ENCODE peak calls at places on chromosome 5, in six cellular contexts. I is adrenal gland; P is stimulated activated CD4-positive, alpha-beta T cell treated with anti-CD3 and anti-CD28 coated beads, Interleukin-12 subunit alpha, Interleukin-12 subunit beta, amount 100 ng/mL, for 48 hours; C is GM13976; K is cardiac fibroblast; Y is GM03348. S is an unnamed sample.

GRCh38 chr5:107635276-107635675 is 35.5 kb downstream of the EFNA5 start:
- DNase-seq in K (no peak), I (no peak), P (no peak), Y (no peak), C (no peak), S (no peak)

GRCh38 chr5:5348135-5348534 is 74.3 kb upstream of the ICE1 start:
- DNase-seq in Y (no peak), P (no peak), I (no peak), K (no peak), C (no peak), S (no peak)

GRCh38 chr5:125232779-125233230 is 486.4 kb upstream of the ZNF608 start:
- DNase-seq in C (no peak), I (peak; percentile 42), Y (peak; percentile 36), K (peak; percentile 90), P (no peak), S (no peak)

GRCh38 chr5:158560170-158560569 is 539.5 kb downstream of the EBF1 start:
- DNase-seq in K (no peak), C (peak; percentile 54), Y (no peak), P (no peak), I (no peak), S (no peak)

GRCh38 chr5:134902071-134902801 is 2.7 kb upstream of the PCBD2 start:
- DNase-seq in K (no peak), I (no peak), C (peak; percentile 74), Y (no peak), P (no peak), S (no peak)

GRCh38 chr5:134568761-134569725 is 43.6 kb downstream of the JADE2 start:
- DNase-seq in I (peak; percentile 99), K (peak; percentile 88), Y (no peak), P (no peak), C (no peak), S (no peak)

GRCh38 chr5:141182248-141182647 is at the start of gene PCDHB16:
- DNase-seq in Y (peak; percentile 67), P (no peak), C (no peak), I (peak; percentile 29), K (peak; percentile 5), S (no peak)

GRCh38 chr5:78526049-78526525 is 122.5 kb downstream of the LHFPL2 start:
- DNase-seq in K (peak; percentile 77), C (peak; percentile 40), Y (peak; percentile 63), P (no peak), I (no peak), S (no peak)

GRCh38 chr5:160479926-160480325 is 58.3 kb downstream of the PTTG1 start:
- DNase-seq in I (no peak), Y (peak; percentile 40), C (no peak), K (peak; percentile 59), P (no peak), S (no peak)

GRCh38 chr5:32228816-32229215 is 54.7 kb upstream of the GOLPH3 start:
- DNase-seq in C (no peak), K (no peak), P (no peak), I (no peak), Y (no peak), S (no peak)

GRCh38 chr5:142290574-142291299 is 34.1 kb downstream of the SPRY4 start:
- DNase-seq in K (peak; percentile 42), P (no peak), I (no peak), Y (peak; percentile 41), C (no peak), S (no peak)

GRCh38 chr5:26329562-26330189 is 708.7 kb downstream of the CDH9 start:
- DNase-seq in Y (peak; percentile 22), C (no peak), K (no peak), P (no peak), I (no peak), S (no peak)

GRCh38 chr5:146877783-146878470 is 630 bp downstream of the PPP2R2B start:
- DNase-seq in Y (peak; percentile 32), K (no peak), C (peak; percentile 37), P (no peak), I (no peak), S (no peak)

GRCh38 chr5:100777680-100778281 is 125.3 kb downstream of the ST8SIA4 start:
- DNase-seq in I (peak; percentile 51), K (peak; percentile 85), Y (peak; percentile 61), C (peak; percentile 45), P (no peak), S (no peak)

GRCh38 chr5:60092671-60093422 is 199.3 kb upstream of the PDE4D start:
- DNase-seq in P (no peak), I (no peak), C (no peak), Y (no peak), K (no peak), S (no peak)

S was measured in NCI-H2171.